ENCODE peak calls at places on chromosomes 2 and 18, in ten cellular contexts. L, V, N, Y, B, T, I, J, A and C are unnamed samples.

GRCh38 chr2:197926673-197927072 is 122.3 kb downstream of the PLCL1 start:
- DNase-seq in L (no peak), V (no peak), N (no peak), Y (no peak), B (no peak), T (peak), I (no peak), J (no peak), A (peak), C (no peak)

GRCh38 chr2:138720035-138720589 is 60.1 kb downstream of the NXPH2 start:
- DNase-seq in L (no peak), V (no peak), N (no peak), Y (no peak), B (no peak), T (no peak), I (no peak), J (no peak), A (no peak), C (no peak)

GRCh38 chr2:24930768-24931167 is 10.7 kb upstream of the ADCY3 start:
- DNase-seq in L (no peak), V (no peak), N (no peak), Y (no peak), B (no peak), T (no peak), I (no peak), J (no peak), A (no peak), C (no peak)

GRCh38 chr2:197487385-197487784 is 12.3 kb downstream of the HSPD1 start:
- DNase-seq in L (no peak), V (no peak), N (no peak), Y (no peak), B (no peak), T (no peak), I (no peak), J (no peak), A (no peak), C (no peak)

GRCh38 chr2:20221169-20221938 is 3.6 kb downstream of the SDC1 start:
- DNase-seq in L (no peak), V (no peak), N (no peak), Y (no peak), B (no peak), T (no peak), I (no peak), J (no peak), A (peak), C (no peak)

GRCh38 chr2:203675086-203675485 is 31.4 kb upstream of the CD28 start:
- DNase-seq in L (no peak), V (no peak), N (no peak), Y (no peak), B (no peak), T (no peak), I (no peak), J (no peak), A (no peak), C (no peak)

GRCh38 chr2:100683231-100683630 is 120.4 kb downstream of the PDCL3 start:
- DNase-seq in L (no peak), V (no peak), N (no peak), Y (no peak), B (no peak), T (no peak), I (no peak), J (no peak), A (no peak), C (no peak)

GRCh38 chr18:58755304-58756010 is 84.2 kb downstream of the MALT1 start:
- DNase-seq in L (no peak), V (no peak), N (no peak), Y (no peak), B (no peak), T (peak), I (no peak), J (no peak), A (no peak), C (no peak)

GRCh38 chr2:64019975-64020281 is 700 bp upstream of the VPS54 start:
- DNase-seq in L (no peak), V (no peak), N (no peak), Y (no peak), B (no peak), T (no peak), I (no peak), J (no peak), A (no peak), C (no peak)

GRCh38 chr2:11414372-11415124 is 51.4 kb downstream of the E2F6 start:
- DNase-seq in L (no peak), V (no peak), N (no peak), Y (no peak), B (no peak), T (no peak), I (no peak), J (no peak), A (no peak), C (no peak)

GRCh38 chr2:174331731-174332606 is 2.8 kb upstream of the SP9 start:
- DNase-seq in L (peak), V (no peak), N (no peak), Y (no peak), B (no peak), T (peak), I (no peak), J (no peak), A (no peak), C (no peak)

GRCh38 chr18:5537860-5538259 is 5.9 kb downstream of the EPB41L3 start:
- DNase-seq in L (no peak), V (no peak), N (no peak), Y (no peak), B (no peak), T (no peak), I (no peak), J (no peak), A (no peak), C (no peak)

GRCh38 chr2:131123192-131123591 is 18.1 kb downstream of the PLEKHB2 start:
- DNase-seq in L (no peak), V (no peak), N (no peak), Y (no peak), B (no peak), T (no peak), I (no peak), J (no peak), A (no peak), C (no peak)

GRCh38 chr2:223943135-223943534 is 2.0 kb downstream of the WDFY1 start:
- DNase-seq in L (no peak), V (no peak), N (no peak), Y (no peak), B (no peak), T (no peak), I (no peak), J (no peak), A (no peak), C (no peak)

GRCh38 chr18:76979111-76979751 is 153.4 kb downstream of the MBP start:
- DNase-seq in L (no peak), V (no peak), N (no peak), Y (no peak), B (no peak), T (peak), I (no peak), J (no peak), A (no peak), C (no peak)

GRCh38 chr2:70643715-70644114 is 90.1 kb upstream of the TGFA start:
- DNase-seq in L (peak), V (no peak), N (peak), Y (no peak), B (no peak), T (peak), I (no peak), J (peak), A (peak), C (no peak)

GRCh38 chr2:223970343-223971128 is 13.3 kb downstream of the MRPL44 start:
- DNase-seq in L (no peak), V (peak), N (peak), Y (peak), B (no peak), T (peak), I (no peak), J (peak), A (peak), C (no peak)

GRCh38 chr2:51613-52012 is 5.3 kb upstream of the FAM110C start:
- DNase-seq in L (no peak), V (no peak), N (no peak), Y (no peak), B (no peak), T (no peak), I (no peak), J (no peak), A (no peak), C (no peak)